ENCODE peak calls at places on chromosomes 4 and X, in four cellular contexts. E is activated CD8-positive, alpha-beta memory T cell treated with anti-CD3 and anti-CD28 coated beads, Interleukin-2, amount 50 U/mL, for 48 hours; A is stimulated activated CD4-positive, alpha-beta T cell treated with anti-CD3 and anti-CD28 coated beads, Interleukin-15, amount 100 ng/mL, for 24 hours; W is IMR-90. H is an unnamed sample.

GRCh38 chrX:21946925-21947641 is 6.6 kb downstream of the SMS start:
- DNase-seq in E (no peak), A (no peak), W (peak), H (peak)

GRCh38 chrX:81354954-81355353 is 153.1 kb downstream of the SH3BGRL start:
- DNase-seq in E (no peak), A (no peak), W (no peak), H (no peak)

GRCh38 chr4:12439633-12440305 is 1011.1 kb upstream of the HS3ST1 start:
- DNase-seq in E (no peak), A (no peak), W (no peak), H (no peak)

GRCh38 chrX:154334496-154334895 is 38.9 kb downstream of the TKTL1 start:
- DNase-seq in E (no peak), A (peak), W (no peak), H (no peak)

GRCh38 chr4:93317046-93317445 is 511.5 kb upstream of the ATOH1 start:
- DNase-seq in E (no peak), A (no peak), W (no peak), H (no peak)

GRCh38 chr4:338759-339097 is 1.1 kb downstream of the ZNF141 start:
- DNase-seq in E (no peak), A (no peak), W (no peak), H (peak)

GRCh38 chrX:150587585-150588503 is 19.4 kb downstream of the MTM1 start:
- DNase-seq in E (no peak), A (peak), W (no peak), H (peak)

GRCh38 chr4:133775881-133776280 is 425.7 kb downstream of the PABPC4L start:
- DNase-seq in E (no peak), A (no peak), W (peak), H (no peak)

GRCh38 chr4:180449395-180449956 is 1793.7 kb upstream of the TENM3 start:
- DNase-seq in E (no peak), A (peak), W (peak), H (no peak)

GRCh38 chr4:173436866-173437265 is 38.0 kb upstream of the SCRG1 start:
- DNase-seq in E (no peak), A (no peak), W (no peak), H (no peak)

GRCh38 chrX:135411893-135412292 is 9.9 kb upstream of the SMIM10L2A start:
- DNase-seq in E (no peak), A (no peak), W (peak), H (peak)

GRCh38 chr4:78962597-78963115 is 23.4 kb upstream of the PAQR3 start:
- DNase-seq in E (no peak), A (no peak), W (no peak), H (peak)

GRCh38 chr4:112284662-112285411 is 867 bp downstream of the TIFA start:
- DNase-seq in E (no peak), A (no peak), W (peak), H (peak)

GRCh38 chrX:110280954-110281353 is 36.9 kb downstream of the AMMECR1 start:
- DNase-seq in E (no peak), A (no peak), W (peak), H (peak)

H was measured in fibroblast of villous mesenchyme.